ENCODE peak calls at places on chromosomes 1 and 21, in six cellular contexts. M, X, R, C, S and J are unnamed samples.

GRCh38 chr1:37476460-37477197 is 2.2 kb downstream of the ZC3H12A start:
- DNase-seq in C (peak), S (peak), R (peak), X (peak), M (peak), J (no peak)

GRCh38 chr1:85451236-85451830 is 13.6 kb downstream of the DDAH1 start:
- DNase-seq in X (no peak), S (no peak), R (no peak), C (no peak), M (no peak), J (no peak)

GRCh38 chr1:90193116-90193515 is 198.2 kb downstream of the ZNF326 start:
- DNase-seq in M (no peak), X (no peak), S (no peak), C (no peak), R (no peak), J (no peak)

GRCh38 chr1:169601096-169601881 is 15.0 kb upstream of the F5 start:
- DNase-seq in C (no peak), R (no peak), S (no peak), M (no peak), X (no peak), J (no peak)

GRCh38 chr1:39214998-39215873 is 10.7 kb downstream of the MACF1 start:
- DNase-seq in X (no peak), R (no peak), M (no peak), S (no peak), C (peak), J (peak)

GRCh38 chr1:17309701-17310640 is 2.0 kb downstream of the PADI4 start:
- DNase-seq in R (no peak), M (no peak), S (no peak), X (no peak), C (no peak), J (peak)

GRCh38 chr1:8473892-8474300 is 156.0 kb downstream of the SLC45A1 start:
- DNase-seq in C (no peak), S (no peak), R (no peak), M (no peak), X (no peak), J (no peak)

GRCh38 chr1:90122679-90123340 is 127.9 kb downstream of the ZNF326 start:
- DNase-seq in R (no peak), M (no peak), S (no peak), X (peak), C (no peak), J (no peak)

GRCh38 chr1:184163674-184164470 is 112.3 kb downstream of the TSEN15 start:
- DNase-seq in M (no peak), R (no peak), S (no peak), X (no peak), C (no peak), J (no peak)

GRCh38 chr1:226100436-226101347 is 38.2 kb downstream of the H3-3A start:
- DNase-seq in X (no peak), M (no peak), S (peak), C (peak), R (no peak), J (peak)

GRCh38 chr1:1577367-1578011 is 2.8 kb upstream of the SSU72 start:
- DNase-seq in M (no peak), C (peak), X (no peak), S (no peak), R (no peak), J (no peak)

GRCh38 chr1:966135-966602 is at the start of gene PLEKHN1:
- DNase-seq in R (no peak), X (no peak), S (peak), C (peak), M (no peak), J (no peak)

GRCh38 chr1:18234790-18235242 is 127.2 kb downstream of the IGSF21 start:
- DNase-seq in X (no peak), R (no peak), S (peak), C (peak), M (no peak), J (no peak)

GRCh38 chr21:30831194-30831765 is 1.7 kb upstream of the KRTAP7-1 start:
- DNase-seq in C (no peak), X (no peak), S (no peak), M (no peak), R (no peak), J (no peak)
- TF ChIP-seq CTCF in C (peak), X (peak), S (peak), M (no peak), R (no peak), J (peak)

DNA sequence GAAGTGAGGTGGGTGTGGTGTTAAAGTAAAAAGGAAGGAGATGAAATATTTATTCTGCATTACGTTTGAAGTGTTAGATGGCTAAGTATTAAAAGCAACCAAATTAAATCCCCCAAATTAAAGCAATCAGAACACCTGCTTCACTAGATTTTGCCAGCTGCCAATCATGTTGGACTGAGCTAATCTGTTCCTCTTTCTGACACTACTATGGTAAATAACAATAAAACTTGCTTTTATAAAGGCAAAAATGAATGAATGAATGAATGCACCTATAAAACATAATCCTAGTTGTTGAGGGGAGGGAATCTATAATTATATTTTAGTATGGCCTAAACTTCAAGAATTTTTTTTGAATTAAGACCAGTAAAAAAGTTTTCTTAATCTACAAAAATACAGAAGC is 51.0 kb downstream of the RAB3GAP2 start:
- DNase-seq in R (no peak), M (no peak), C (no peak), S (no peak), X (no peak), J (no peak)
- TF ChIP-seq POLR2A in R (no peak), M (no peak), C (no peak), S (no peak), X (no peak), J (no peak)

DNA sequence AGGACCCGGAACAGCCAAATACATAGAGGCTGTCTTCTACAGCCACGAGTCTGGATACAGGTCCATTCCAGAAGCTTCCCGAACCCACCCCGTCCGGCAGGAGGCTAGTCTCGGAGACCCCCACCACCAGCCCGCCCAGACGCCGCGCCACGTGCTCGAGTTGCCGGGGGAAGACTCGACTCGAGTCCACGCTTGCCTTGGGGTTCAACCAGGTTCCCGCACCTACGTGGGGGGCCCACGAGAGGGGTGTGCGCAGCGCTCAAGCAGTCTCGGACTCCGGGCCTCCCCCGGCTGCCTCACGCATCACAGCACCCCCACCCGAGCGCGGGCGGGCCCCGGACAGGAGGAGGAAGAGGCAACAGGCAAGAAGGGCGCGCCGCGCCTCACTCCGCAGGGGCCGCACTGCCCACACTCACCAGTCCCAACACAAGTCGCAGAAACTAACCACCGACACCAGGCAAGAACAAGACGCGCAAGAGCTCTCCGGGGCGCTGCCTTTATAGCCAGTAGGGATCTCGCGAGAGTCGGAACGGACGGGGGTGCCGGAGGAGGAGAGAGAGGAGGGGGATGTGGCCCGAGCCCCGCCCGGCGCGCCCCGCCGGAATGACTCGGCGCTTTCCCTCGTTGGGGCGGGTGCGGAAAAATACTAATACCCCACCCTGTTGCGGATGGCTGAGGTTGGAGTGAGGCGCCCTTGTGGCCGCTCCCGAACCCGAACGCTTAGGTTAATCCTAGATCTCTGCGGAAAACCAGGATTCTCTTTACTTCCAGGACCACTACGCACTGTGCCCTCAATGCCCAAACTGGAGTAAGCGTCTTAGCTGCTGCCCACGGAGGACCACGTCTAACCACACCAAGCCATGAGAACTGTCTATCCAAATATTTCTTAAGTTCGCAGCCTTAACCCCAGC is at the start of gene PRDX1:
- DNase-seq in S (peak), X (peak), R (peak), C (peak), M (peak), J (peak)
- TF ChIP-seq CTCF in S (no peak), X (no peak), R (peak), C (no peak), M (no peak), J (peak)

GRCh38 chr21:25466470-25466869 is 140.8 kb downstream of the MRPL39 start:
- DNase-seq in X (no peak), M (no peak), C (no peak), R (no peak), S (no peak), J (no peak)
- TF ChIP-seq POLR2A in X (no peak), M (no peak), C (no peak), R (no peak), S (no peak), J (no peak)

GRCh38 chr1:5599541-5599940 is 392.7 kb downstream of the NPHP4 start:
- DNase-seq in M (no peak), S (peak), C (no peak), R (no peak), X (no peak), J (no peak)

GRCh38 chr1:5598824-5599395 is 393.3 kb downstream of the NPHP4 start:
- DNase-seq in C (no peak), M (no peak), X (no peak), S (peak), R (no peak), J (no peak)

GRCh38 chr1:5596651-5597050 is 395.6 kb downstream of the NPHP4 start:
- DNase-seq in C (no peak), R (no peak), M (no peak), S (peak), X (no peak), J (no peak)

GRCh38 chr1:5597171-5597864 is 394.9 kb downstream of the NPHP4 start:
- DNase-seq in X (no peak), R (no peak), M (no peak), C (no peak), S (peak), J (no peak)

GRCh38 chr1:5597991-5598823 is 394.0 kb downstream of the NPHP4 start:
- DNase-seq in X (no peak), R (no peak), M (peak), C (no peak), S (peak), J (no peak)
- TF ChIP-seq CTCF in X (no peak), R (no peak), M (no peak), C (no peak), S (no peak), J (no peak)

GRCh38 chr1:44483089-44483488 is 78.0 kb downstream of the RNF220 start:
- DNase-seq in X (no peak), S (no peak), M (no peak), R (no peak), C (no peak), J (no peak)
- TF ChIP-seq POLR2A in X (no peak), S (no peak), M (no peak), R (no peak), C (no peak), J (no peak)

GRCh38 chr1:108560143-108560429 is 186 bp downstream of the EEIG2 start:
- DNase-seq in M (no peak), S (no peak), C (no peak), R (no peak), X (no peak), J (no peak)
- TF ChIP-seq CTCF in M (no peak), S (no peak), C (no peak), R (no peak), X (no peak), J (no peak)